ENCODE peak calls at places on chromosomes 7 and 10, in four cellular contexts. One of them, this sample, is unnamed.

GRCh38 chr10:57657164-57657765 is 610.4 kb downstream of the IPMK start:
- DNase-seq in GM12878: no peak
- DNase-seq in HepG2: peak; percentile 53
- DNase-seq in H1: peak; percentile 54
- DNase-seq in this sample: peak; percentile 51

GRCh38 chr7:17619194-17619818 is 320.9 kb downstream of the AHR start:
- DNase-seq in GM12878: no peak
- DNase-seq in HepG2: no peak
- DNase-seq in H1: no peak
- DNase-seq in this sample: no peak

GRCh38 chr10:106714734-106715368 is 449.7 kb downstream of the SORCS1 start:
- DNase-seq in GM12878: no peak
- DNase-seq in HepG2: no peak
- DNase-seq in H1: no peak
- DNase-seq in this sample: no peak

GRCh38 chr10:78524342-78524741 is 490.7 kb downstream of the RPS24 start:
- DNase-seq in GM12878: no peak
- DNase-seq in HepG2: no peak
- DNase-seq in H1: no peak
- DNase-seq in this sample: no peak

GRCh38 chr10:5518143-5518542 is 6.6 kb upstream of the CALML3 start:
- DNase-seq in GM12878: no peak
- DNase-seq in HepG2: peak; percentile 84
- DNase-seq in H1: no peak
- DNase-seq in this sample: no peak

GRCh38 chr7:117053407-117053806 is 100.1 kb downstream of the ST7 start:
- DNase-seq in GM12878: no peak
- DNase-seq in HepG2: no peak
- DNase-seq in H1: no peak
- DNase-seq in this sample: no peak

GRCh38 chr10:8444630-8445029 is 390.1 kb downstream of the GATA3 start:
- DNase-seq in GM12878: no peak
- DNase-seq in HepG2: no peak
- DNase-seq in H1: peak; percentile 25
- DNase-seq in this sample: no peak

GRCh38 chr10:132515811-132516726 is 21.5 kb upstream of the INPP5A start:
- DNase-seq in GM12878: no peak
- DNase-seq in HepG2: no peak
- DNase-seq in H1: no peak
- DNase-seq in this sample: no peak

GRCh38 chr10:27474741-27475140 is 29.4 kb upstream of the RAB18 start:
- DNase-seq in GM12878: no peak
- DNase-seq in HepG2: no peak
- DNase-seq in H1: no peak
- DNase-seq in this sample: no peak

GRCh38 chr7:104137971-104138370 is 69.8 kb downstream of the ORC5 start:
- DNase-seq in GM12878: no peak
- DNase-seq in HepG2: no peak
- DNase-seq in H1: peak; percentile 9
- DNase-seq in this sample: no peak

GRCh38 chr10:118259288-118259906 is 82.7 kb downstream of the FAM204A start:
- DNase-seq in GM12878: no peak
- DNase-seq in HepG2: peak; percentile 19
- DNase-seq in H1: no peak
- DNase-seq in this sample: peak; percentile 32

GRCh38 chr7:80499350-80499955 is 12.4 kb downstream of the GNAT3 start:
- DNase-seq in GM12878: no peak
- DNase-seq in HepG2: peak; percentile 72
- DNase-seq in H1: peak; percentile 33
- DNase-seq in this sample: no peak

GRCh38 chr7:33262476-33262875 is 133.1 kb downstream of the BBS9 start:
- DNase-seq in GM12878: no peak
- DNase-seq in HepG2: no peak
- DNase-seq in H1: no peak
- DNase-seq in this sample: peak; percentile 23

GRCh38 chr7:468681-469590 is 50.7 kb downstream of the PDGFA start:
- DNase-seq in GM12878: no peak
- DNase-seq in HepG2: no peak
- DNase-seq in H1: no peak
- DNase-seq in this sample: no peak

GRCh38 chr10:6388261-6388893 is 185.6 kb downstream of the PFKFB3 start:
- DNase-seq in GM12878: no peak
- DNase-seq in HepG2: no peak
- DNase-seq in H1: no peak
- DNase-seq in this sample: no peak

GRCh38 chr7:74039337-74039736 is 11.4 kb downstream of the ELN start:
- DNase-seq in GM12878: no peak
- DNase-seq in HepG2: no peak
- DNase-seq in H1: no peak
- DNase-seq in this sample: no peak

GRCh38 chr10:10196701-10197100 is 821.0 kb upstream of the CELF2 start:
- DNase-seq in GM12878: no peak
- DNase-seq in HepG2: no peak
- DNase-seq in H1: no peak
- DNase-seq in this sample: no peak

GRCh38 chr7:20785211-20786048 is 1.3 kb downstream of the SP8 start:
- DNase-seq in GM12878: no peak
- DNase-seq in HepG2: no peak
- DNase-seq in H1: no peak
- DNase-seq in this sample: no peak

GRCh38 chr10:31704195-31704594 is 224.4 kb downstream of the ARHGAP12 start:
- DNase-seq in GM12878: no peak
- DNase-seq in HepG2: no peak
- DNase-seq in H1: no peak
- DNase-seq in this sample: no peak

GRCh38 chr10:79168231-79168630 is 99.5 kb downstream of the ZMIZ1 start:
- DNase-seq in GM12878: no peak
- DNase-seq in HepG2: no peak
- DNase-seq in H1: no peak
- DNase-seq in this sample: no peak

GRCh38 chr7:64685091-64685490 is 19.2 kb downstream of the ZNF107 start:
- DNase-seq in GM12878: no peak
- DNase-seq in HepG2: no peak
- DNase-seq in H1: no peak
- DNase-seq in this sample: no peak
- H3K9ac ChIP-seq in GM12878: no peak overlapping the region
- H3K9ac ChIP-seq in HepG2: no peak overlapping the region
- H3K9ac ChIP-seq in H1: no peak overlapping the region
- H3K9ac ChIP-seq in this sample: no peak overlapping the region

DNA sequence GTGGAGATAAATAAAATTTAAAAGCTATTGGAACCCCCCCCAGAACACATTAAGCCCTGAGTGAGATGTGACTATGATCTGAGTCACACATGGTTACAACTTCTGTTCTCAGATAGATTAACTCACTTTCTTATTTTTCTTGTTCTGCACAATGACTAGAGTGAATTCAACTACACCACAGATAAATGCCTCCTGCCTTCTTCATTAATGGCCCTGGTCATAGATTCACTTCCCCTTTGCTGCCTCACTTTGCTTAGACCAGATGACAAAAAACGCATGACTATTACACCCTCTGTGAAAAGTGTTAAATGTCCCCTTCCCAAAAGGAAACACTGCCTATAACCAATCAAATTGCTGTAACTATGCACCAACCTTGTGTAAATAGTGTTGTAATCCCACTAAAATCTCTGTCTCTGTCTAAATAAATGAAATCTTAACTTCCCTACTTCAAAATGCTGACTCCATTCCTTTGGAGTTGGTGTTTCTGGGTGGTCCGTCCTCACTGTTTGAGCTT is 49.4 kb downstream of the AKR1D1 start:
- DNase-seq in GM12878: peak; percentile 50
- DNase-seq in HepG2: no peak
- DNase-seq in H1: no peak
- DNase-seq in this sample: no peak
- TF ChIP-seq SUZ12 in GM12878: no peak
- TF ChIP-seq SUZ12 in HepG2: no peak
- TF ChIP-seq SUZ12 in H1: no peak
- TF ChIP-seq SUZ12 in this sample: no peak

DNA sequence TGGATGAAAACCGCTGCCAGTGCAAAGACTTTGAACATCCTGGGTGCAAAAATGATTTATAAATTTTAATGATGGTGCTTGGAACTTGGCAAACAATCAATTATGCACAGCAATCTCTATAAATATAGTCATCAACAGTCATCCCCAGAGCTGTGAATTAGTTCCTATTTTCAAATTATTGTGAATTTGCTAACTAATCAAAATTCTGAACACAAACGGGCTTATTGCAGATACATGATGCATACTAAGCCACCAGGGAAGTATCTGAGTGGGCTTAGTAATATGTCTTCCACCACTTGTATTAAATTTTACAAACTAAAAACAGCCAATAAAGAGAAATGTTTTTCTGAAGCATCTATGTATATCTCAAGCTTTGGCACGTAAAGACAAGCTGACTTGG is 165.2 kb downstream of the CALCR start:
- DNase-seq in GM12878: no peak
- DNase-seq in HepG2: no peak
- DNase-seq in H1: no peak
- DNase-seq in this sample: no peak
- H3K9ac ChIP-seq in GM12878: no peak overlapping the region
- H3K9ac ChIP-seq in HepG2: no peak overlapping the region
- H3K9ac ChIP-seq in H1: no peak overlapping the region
- H3K9ac ChIP-seq in this sample: no peak overlapping the region

GRCh38 chr10:119461380-119461779 is 81.1 kb downstream of the RGS10 start:
- DNase-seq in GM12878: no peak
- DNase-seq in HepG2: no peak
- DNase-seq in H1: no peak
- DNase-seq in this sample: no peak
- TF ChIP-seq SUZ12 in GM12878: no peak
- TF ChIP-seq SUZ12 in HepG2: no peak
- TF ChIP-seq SUZ12 in H1: no peak
- TF ChIP-seq SUZ12 in this sample: no peak

GRCh38 chr10:72012801-72013200 is 48.6 kb downstream of the CHST3 start:
- DNase-seq in GM12878: no peak
- DNase-seq in HepG2: no peak
- DNase-seq in H1: no peak
- DNase-seq in this sample: no peak

GRCh38 chr10:72014785-72015480 is 50.7 kb downstream of the CHST3 start:
- DNase-seq in GM12878: no peak
- DNase-seq in HepG2: no peak
- DNase-seq in H1: no peak
- DNase-seq in this sample: no peak

GRCh38 chr10:72014197-72014596 is 50.0 kb downstream of the CHST3 start:
- DNase-seq in GM12878: no peak
- DNase-seq in HepG2: no peak
- DNase-seq in H1: no peak
- DNase-seq in this sample: no peak

GRCh38 chr10:72011976-72012512 is 47.8 kb downstream of the CHST3 start:
- DNase-seq in GM12878: no peak
- DNase-seq in HepG2: no peak
- DNase-seq in H1: no peak
- DNase-seq in this sample: no peak

DNA sequence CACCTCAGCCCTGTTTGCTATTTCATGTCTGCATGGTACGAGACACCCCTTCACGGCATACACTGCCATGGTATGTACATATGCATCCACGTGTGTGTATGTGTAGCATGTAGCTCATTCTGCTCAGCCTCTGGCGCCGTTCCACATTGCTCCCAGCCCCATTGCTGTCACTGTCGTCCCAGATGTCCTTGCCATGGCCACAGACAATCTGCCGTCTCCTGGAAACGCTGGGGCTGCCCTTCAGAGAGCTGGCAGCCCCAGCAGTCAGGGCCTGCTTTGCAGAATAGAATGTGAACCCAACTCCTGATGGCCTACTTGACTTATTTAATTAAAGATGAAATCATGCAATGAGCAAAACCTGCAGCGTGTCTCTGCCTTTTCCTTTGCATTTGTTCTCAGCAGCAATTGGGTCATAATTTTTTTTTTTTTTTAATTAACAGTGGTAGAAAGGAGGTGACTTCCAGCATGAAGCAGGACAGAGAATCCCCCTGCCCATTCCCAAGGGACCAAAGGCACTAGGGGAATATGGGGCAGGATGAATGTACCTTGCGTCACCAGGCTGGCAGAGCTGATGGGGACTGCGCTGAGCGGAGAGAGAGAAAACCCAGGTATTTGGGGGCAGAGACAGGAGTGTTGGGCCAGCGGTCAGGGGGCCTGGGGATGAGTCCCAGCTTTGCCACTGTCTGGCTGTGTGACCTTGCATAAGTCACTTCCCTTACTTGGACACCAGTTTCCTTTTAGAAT is 49.2 kb downstream of the CHST3 start:
- DNase-seq in GM12878: no peak
- DNase-seq in HepG2: no peak
- DNase-seq in H1: no peak
- DNase-seq in this sample: no peak
- H3K9ac ChIP-seq in GM12878: no peak overlapping the region
- H3K9ac ChIP-seq in HepG2: no peak overlapping the region
- H3K9ac ChIP-seq in H1: no peak overlapping the region
- H3K9ac ChIP-seq in this sample: no peak overlapping the region

GRCh38 chr10:11906714-11907113 is 83.6 kb downstream of the PROSER2 start:
- DNase-seq in GM12878: no peak
- DNase-seq in HepG2: no peak
- DNase-seq in H1: no peak
- DNase-seq in this sample: no peak
- TF ChIP-seq SUZ12 in GM12878: no peak
- TF ChIP-seq SUZ12 in HepG2: no peak
- TF ChIP-seq SUZ12 in H1: no peak
- TF ChIP-seq SUZ12 in this sample: no peak

GRCh38 chr10:95531994-95532399 is 29.2 kb downstream of the SORBS1 start:
- DNase-seq in GM12878: no peak
- DNase-seq in HepG2: no peak
- DNase-seq in H1: no peak
- DNase-seq in this sample: no peak

GRCh38 chr10:95531041-95531809 is 29.9 kb downstream of the SORBS1 start:
- DNase-seq in GM12878: no peak
- DNase-seq in HepG2: no peak
- DNase-seq in H1: no peak
- DNase-seq in this sample: no peak

GRCh38 chr10:95530561-95530960 is 30.6 kb downstream of the SORBS1 start:
- DNase-seq in GM12878: no peak
- DNase-seq in HepG2: no peak
- DNase-seq in H1: no peak
- DNase-seq in this sample: no peak

GRCh38 chr10:95533590-95533989 is 27.6 kb downstream of the SORBS1 start:
- DNase-seq in GM12878: no peak
- DNase-seq in HepG2: no peak
- DNase-seq in H1: no peak
- DNase-seq in this sample: no peak

GRCh38 chr10:95532536-95532935 is 28.6 kb downstream of the SORBS1 start:
- DNase-seq in GM12878: no peak
- DNase-seq in HepG2: no peak
- DNase-seq in H1: no peak
- DNase-seq in this sample: no peak
- H3K9ac ChIP-seq in GM12878: no peak overlapping the region
- H3K9ac ChIP-seq in HepG2: no peak overlapping the region
- H3K9ac ChIP-seq in H1: no peak overlapping the region
- H3K9ac ChIP-seq in this sample: no peak overlapping the region

This sample was measured in NT2/D1.